ENCODE peak calls at places on chromosomes 7 and 10, in ten cellular contexts. L is progenitor cell of endocrine pancreas; W is H7; X is activated naive CD4-positive, alpha-beta T cell; D is cardiac fibroblast; T is stimulated activated CD4-positive, alpha-beta T cell treated with anti-CD3 and anti-CD28 coated beads, Interleukin-1b, Interleukin-23, amount 100 ng/mL, for 1 hour; K is AML-193; H is left ventricle myocardium inferior; V is GM03348; B is T-helper 2 cell. G is an unnamed sample.

GRCh38 chr7:55112056-55112455 is 93.2 kb downstream of the EGFR start:
- DNase-seq in L (no peak), W (no peak), X (no peak), D (no peak), T (no peak), K (no peak), H (no peak), V (no peak), B (no peak), G (no peak)

GRCh38 chr10:118027397-118027796 is 19.3 kb downstream of the RAB11FIP2 start:
- DNase-seq in L (no peak), W (no peak), X (no peak), D (no peak), T (no peak), K (no peak), H (no peak), V (no peak), B (no peak), G (peak)

GRCh38 chr10:130341325-130341724 is 205.1 kb downstream of the GLRX3 start:
- DNase-seq in L (peak), W (peak), X (no peak), D (no peak), T (no peak), K (no peak), H (no peak), V (no peak), B (no peak), G (no peak)

GRCh38 chr7:131400833-131401593 is 73.3 kb downstream of the MKLN1 start:
- DNase-seq in L (no peak), W (no peak), X (no peak), D (peak), T (no peak), K (no peak), H (no peak), V (peak), B (no peak), G (no peak)

GRCh38 chr7:20601121-20601520 is 14.3 kb upstream of the ABCB5 start:
- DNase-seq in L (no peak), W (no peak), X (no peak), D (no peak), T (no peak), K (no peak), H (no peak), V (no peak), B (no peak), G (no peak)

GRCh38 chr10:131087464-131088215 is 223.9 kb downstream of the TCERG1L start:
- DNase-seq in L (no peak), W (peak), X (no peak), D (no peak), T (no peak), K (no peak), H (no peak), V (no peak), B (no peak), G (no peak)

GRCh38 chr7:90698616-90699015 is 102.5 kb downstream of the CDK14 start:
- DNase-seq in L (no peak), W (no peak), X (no peak), D (no peak), T (no peak), K (no peak), H (no peak), V (no peak), B (no peak), G (no peak)

GRCh38 chr7:99829520-99830160 is 1.8 kb downstream of the CYP3A43 start:
- DNase-seq in L (no peak), W (no peak), X (no peak), D (no peak), T (no peak), K (no peak), H (no peak), V (no peak), B (no peak), G (no peak)

GRCh38 chr7:151087247-151088018 is 1.2 kb downstream of the AGAP3 start:
- DNase-seq in L (no peak), W (peak), X (no peak), D (peak), T (no peak), K (peak), H (peak), V (peak), B (peak), G (no peak)

GRCh38 chr10:121159670-121160069 is 308.5 kb downstream of the WDR11 start:
- DNase-seq in L (no peak), W (no peak), X (no peak), D (no peak), T (no peak), K (no peak), H (no peak), V (no peak), B (no peak), G (no peak)

GRCh38 chr10:16965740-16966447 is 148.7 kb upstream of the RSU1 start:
- DNase-seq in L (no peak), W (no peak), X (no peak), D (peak), T (no peak), K (no peak), H (no peak), V (peak), B (no peak), G (peak)

GRCh38 chr10:13206091-13206490 is 28.1 kb downstream of the UCMA start:
- DNase-seq in L (no peak), W (no peak), X (no peak), D (no peak), T (no peak), K (no peak), H (no peak), V (no peak), B (no peak), G (no peak)

GRCh38 chr7:137847418-137848050 is 760 bp upstream of the DGKI start:
- DNase-seq in L (no peak), W (no peak), X (no peak), D (no peak), T (no peak), K (no peak), H (no peak), V (peak), B (no peak), G (no peak)

GRCh38 chr10:117504601-117505000 is 37.9 kb upstream of the EMX2 start:
- DNase-seq in L (no peak), W (no peak), X (no peak), D (no peak), T (no peak), K (no peak), H (no peak), V (no peak), B (no peak), G (no peak)

GRCh38 chr7:102814025-102814471 is 65.2 kb downstream of the FAM185A start:
- DNase-seq in L (no peak), W (no peak), X (no peak), D (peak), T (no peak), K (no peak), H (no peak), V (peak), B (no peak), G (no peak)

GRCh38 chr10:121362026-121362425 is 236.2 kb downstream of the FGFR2 start:
- DNase-seq in L (no peak), W (no peak), X (no peak), D (no peak), T (no peak), K (no peak), H (no peak), V (no peak), B (no peak), G (no peak)

GRCh38 chr10:19803676-19804075 is 12.6 kb upstream of the PLXDC2 start:
- DNase-seq in L (no peak), W (no peak), X (no peak), D (no peak), T (no peak), K (no peak), H (no peak), V (no peak), B (no peak), G (no peak)

GRCh38 chr10:35447693-35448407 is 111.5 kb downstream of the CCNY start:
- DNase-seq in L (no peak), W (no peak), X (no peak), D (peak), T (no peak), K (no peak), H (no peak), V (peak), B (no peak), G (no peak)

GRCh38 chr10:6694447-6695155 is 114.5 kb upstream of the PRKCQ start:
- DNase-seq in L (no peak), W (no peak), X (no peak), D (no peak), T (no peak), K (no peak), H (no peak), V (no peak), B (no peak), G (no peak)

GRCh38 chr10:33876547-33877400 is 542.3 kb upstream of the NRP1 start:
- DNase-seq in L (no peak), W (no peak), X (no peak), D (peak), T (no peak), K (no peak), H (no peak), V (no peak), B (no peak), G (no peak)

GRCh38 chr7:50359258-50359994 is 54.9 kb downstream of the IKZF1 start:
- DNase-seq in L (no peak), W (no peak), X (no peak), D (no peak), T (no peak), K (no peak), H (no peak), V (no peak), B (no peak), G (no peak)

GRCh38 chr7:15309891-15310290 is 251.9 kb downstream of the AGMO start:
- DNase-seq in L (no peak), W (no peak), X (no peak), D (peak), T (no peak), K (no peak), H (no peak), V (peak), B (no peak), G (no peak)

GRCh38 chr7:55108401-55108800 is 89.6 kb downstream of the EGFR start:
- DNase-seq in L (no peak), W (no peak), X (no peak), D (no peak), T (no peak), K (no peak), H (no peak), V (no peak), B (no peak), G (no peak)